ENCODE peak calls at places on chromosome X, in eight cellular contexts. I, C, K, O, A, F, Y and S are unnamed samples.
A peak's percentile ranks its signal among the peaks of the same experiment; 100 is the strongest.

GRCh38 chrX:140948827-140949226 is 53.6 kb upstream of the SPANXB1 start:
- DNase-seq in I (no peak), C (no peak), K (no peak), O (no peak), A (no peak), F (no peak), Y (no peak), S (no peak)

GRCh38 chrX:100681581-100681980 is 37.6 kb downstream of the SRPX2 start:
- DNase-seq in I (no peak), C (no peak), K (no peak), O (no peak), A (no peak), F (no peak), Y (no peak), S (no peak)

GRCh38 chrX:119479845-119480244 is 11.6 kb downstream of the SLC25A5 start:
- DNase-seq in I (no peak), C (no peak), K (no peak), O (no peak), A (no peak), F (no peak), Y (no peak), S (no peak)

GRCh38 chrX:71941771-71942170 is 31.1 kb downstream of the NHSL2 start:
- DNase-seq in I (peak; percentile 77), C (no peak), K (no peak), O (no peak), A (peak; percentile 83), F (no peak), Y (no peak), S (no peak)

GRCh38 chrX:11269006-11269405 is 24.2 kb upstream of the AMELX start:
- DNase-seq in I (no peak), C (no peak), K (no peak), O (no peak), A (peak; percentile 50), F (no peak), Y (no peak), S (no peak)

GRCh38 chrX:154439841-154440240 is 2.9 kb downstream of the GDI1 start:
- DNase-seq in I (no peak), C (no peak), K (no peak), O (no peak), A (no peak), F (no peak), Y (no peak), S (no peak)

GRCh38 chrX:13851996-13852695 is 35.3 kb upstream of the GPM6B start:
- DNase-seq in I (no peak), C (no peak), K (no peak), O (no peak), A (no peak), F (no peak), Y (no peak), S (no peak)

GRCh38 chrX:152428089-152428488 is 23.0 kb downstream of the GABRA3 start:
- DNase-seq in I (no peak), C (no peak), K (no peak), O (no peak), A (no peak), F (no peak), Y (no peak), S (no peak)

GRCh38 chrX:147174596-147174995 is 360.1 kb upstream of the CXorf51A start:
- DNase-seq in I (no peak), C (no peak), K (no peak), O (no peak), A (no peak), F (no peak), Y (no peak), S (no peak)

GRCh38 chrX:24837966-24838365 is 144.2 kb downstream of the POLA1 start:
- DNase-seq in I (no peak), C (no peak), K (no peak), O (no peak), A (no peak), F (no peak), Y (no peak), S (no peak)

GRCh38 chrX:19793471-19793870 is 93.9 kb downstream of the SH3KBP1 start:
- DNase-seq in I (no peak), C (no peak), K (no peak), O (no peak), A (no peak), F (no peak), Y (no peak), S (no peak)

GRCh38 chrX:120753413-120754251 is 122.0 kb downstream of the CT47B1 start:
- DNase-seq in I (no peak), C (no peak), K (no peak), O (no peak), A (no peak), F (no peak), Y (no peak), S (no peak)

GRCh38 chrX:48489892-48490291 is 13.9 kb downstream of the FTSJ1 start:
- DNase-seq in I (no peak), C (no peak), K (no peak), O (no peak), A (no peak), F (no peak), Y (no peak), S (no peak)

GRCh38 chrX:133555796-133556458 is 140.6 kb upstream of the GPC4 start:
- DNase-seq in I (no peak), C (no peak), K (no peak), O (no peak), A (no peak), F (no peak), Y (no peak), S (no peak)

GRCh38 chrX:44261286-44261685 is 82.2 kb downstream of the EFHC2 start:
- DNase-seq in I (no peak), C (no peak), K (no peak), O (no peak), A (no peak), F (no peak), Y (no peak), S (no peak)

GRCh38 chrX:143768976-143769375 is 48.4 kb upstream of the SPANXN2 start:
- DNase-seq in I (no peak), C (no peak), K (no peak), O (no peak), A (peak; percentile 10), F (no peak), Y (no peak), S (no peak)

GRCh38 chrX:2486476-2487133 is 14.2 kb downstream of the DHRSX start:
- DNase-seq in I (no peak), C (no peak), K (no peak), O (no peak), A (no peak), F (no peak), Y (no peak), S (no peak)

GRCh38 chrX:140733766-140734342 is 24.3 kb downstream of the LINC00632 start:
- DNase-seq in I (peak; percentile 57), C (peak; percentile 8), K (no peak), O (no peak), A (peak; percentile 53), F (no peak), Y (no peak), S (no peak)

DNA sequence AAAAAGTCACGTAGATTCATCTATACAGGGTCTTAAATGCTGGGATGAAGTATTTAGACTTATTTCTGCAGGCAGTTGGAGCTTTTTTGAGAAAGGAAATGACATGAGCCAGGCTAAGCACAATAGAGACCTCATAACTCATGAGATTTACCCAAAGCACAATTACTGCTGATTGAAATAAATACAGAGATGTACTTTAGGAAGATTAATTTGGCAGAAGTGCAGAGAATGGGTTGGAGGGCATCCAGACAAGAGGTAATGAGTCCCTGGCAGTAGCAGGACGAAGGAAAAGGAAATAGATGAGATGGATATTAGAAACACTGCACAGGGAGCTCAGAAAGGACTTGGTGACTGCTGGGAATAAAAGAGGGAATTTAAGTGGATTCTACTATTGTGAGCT is 129.1 kb downstream of the SHROOM4 start:
- DNase-seq in I (no peak), C (no peak), K (no peak), O (no peak), A (no peak), F (no peak), Y (no peak), S (no peak)
- H3K27me3 ChIP-seq in I (peaks cover 3% of the 10 kb centered on the region), C (no peaks in the 10 kb centered on the region), K (no peaks in the 10 kb centered on the region), O (no peaks in the 10 kb centered on the region), A (no peaks in the 10 kb centered on the region), F (no peaks in the 10 kb centered on the region), Y (no peaks in the 10 kb centered on the region), S (no peaks in the 10 kb centered on the region)

DNA sequence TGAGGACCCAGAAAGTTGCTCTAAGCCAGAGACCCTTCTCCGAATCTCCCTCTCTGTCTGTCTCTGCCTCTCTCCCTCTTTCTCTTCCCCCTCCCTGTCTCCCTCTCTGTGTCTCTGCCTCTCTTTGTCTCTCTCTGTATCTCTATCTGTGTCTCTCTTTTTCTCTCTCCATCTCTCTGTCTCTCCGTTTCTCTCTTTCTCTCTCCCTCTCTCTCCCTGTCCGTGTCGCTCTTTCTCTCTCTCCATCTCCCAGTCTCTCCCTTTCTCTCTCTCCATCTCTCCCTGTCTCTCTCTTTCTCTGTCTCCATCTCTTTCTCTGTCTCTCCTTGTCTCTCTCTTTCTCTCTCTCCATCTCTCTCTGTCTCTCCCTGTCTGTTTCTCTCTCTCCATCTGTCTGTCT is 2.6 kb upstream of the SHOX start:
- DNase-seq in I (no peak), C (no peak), K (no peak), O (no peak), A (no peak), F (no peak), Y (no peak), S (no peak)
- H3K27me3 ChIP-seq in I (peaks cover 12% of the 10 kb centered on the region), C (no peaks in the 10 kb centered on the region), K (no peaks in the 10 kb centered on the region), O (no peaks in the 10 kb centered on the region), A (peaks cover 71% of the 10 kb centered on the region), F (peaks cover 73% of the 10 kb centered on the region), Y (peaks cover 11% of the 10 kb centered on the region), S (no peaks in the 10 kb centered on the region)

DNA sequence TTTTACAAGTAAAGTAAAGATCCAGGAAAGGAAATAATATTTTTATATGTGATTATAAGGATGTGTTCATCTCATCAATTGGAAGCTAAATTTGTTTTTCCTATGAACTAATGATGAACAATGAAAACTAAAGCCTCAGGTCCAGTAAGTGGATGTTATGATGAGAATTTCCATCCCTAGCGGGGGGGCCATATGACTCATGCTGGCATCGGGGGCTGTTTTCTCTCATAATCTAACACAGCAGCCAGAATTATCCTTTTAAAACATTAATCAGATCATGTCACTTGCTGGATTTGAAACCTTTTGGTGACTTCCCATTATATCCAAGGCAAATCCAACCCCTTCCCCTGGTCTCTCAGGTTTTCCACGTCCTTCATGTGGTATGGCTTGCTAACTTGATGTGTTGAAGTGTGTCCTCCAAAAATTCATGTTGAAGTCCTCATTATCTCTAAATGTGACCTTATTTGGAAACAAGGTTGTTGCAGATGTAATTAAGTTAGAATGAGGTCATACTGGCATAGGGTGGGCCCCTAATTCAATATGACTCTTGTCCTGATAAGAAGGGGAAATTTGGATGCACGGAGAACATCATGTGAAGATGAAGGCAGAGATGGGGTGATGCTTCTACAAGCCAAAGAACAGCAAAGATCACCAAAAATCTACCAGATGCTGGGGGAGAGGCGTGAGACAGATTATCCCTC is 96.8 kb downstream of the AKAP4 start:
- DNase-seq in I (no peak), C (no peak), K (no peak), O (no peak), A (peak; percentile 12), F (no peak), Y (no peak), S (no peak)
- H3K27me3 ChIP-seq in I (peaks cover 5% of the 10 kb centered on the region), C (no peaks in the 10 kb centered on the region), K (no peaks in the 10 kb centered on the region), O (no peaks in the 10 kb centered on the region), A (no peaks in the 10 kb centered on the region), F (no peaks in the 10 kb centered on the region), Y (no peaks in the 10 kb centered on the region), S (no peaks in the 10 kb centered on the region)

GRCh38 chrX:77415882-77416281 is 31.3 kb upstream of the FGF16 start:
- DNase-seq in I (no peak), C (no peak), K (no peak), O (no peak), A (no peak), F (no peak), Y (no peak), S (no peak)

GRCh38 chrX:77412631-77413030 is 34.6 kb upstream of the FGF16 start:
- DNase-seq in I (no peak), C (no peak), K (no peak), O (no peak), A (no peak), F (no peak), Y (no peak), S (no peak)

GRCh38 chrX:77415161-77415560 is 32.0 kb upstream of the FGF16 start:
- DNase-seq in I (no peak), C (no peak), K (no peak), O (no peak), A (no peak), F (no peak), Y (no peak), S (no peak)
- H3K27me3 ChIP-seq in I (no peaks in the 10 kb centered on the region), C (no peaks in the 10 kb centered on the region), K (no peaks in the 10 kb centered on the region), O (no peaks in the 10 kb centered on the region), A (no peaks in the 10 kb centered on the region), F (no peaks in the 10 kb centered on the region), Y (no peaks in the 10 kb centered on the region), S (no peaks in the 10 kb centered on the region)